ENCODE peak calls at places on chromosome X, in eight cellular contexts. X, A, L, Y, C, O, M and T are unnamed samples.
A peak's percentile ranks its signal among the peaks of the same experiment; 100 is the strongest.

GRCh38 chrX:150772150-150772970 is 79.2 kb downstream of the MTMR1 start:
- DNase-seq in X (peak; percentile 41), A (peak; percentile 53), L (peak; percentile 78), Y (peak; percentile 20), C (peak; percentile 75), O (peak; percentile 74), M (peak; percentile 83), T (peak; percentile 50)

GRCh38 chrX:73581002-73581628 is 18.1 kb downstream of the CHIC1 start:
- DNase-seq in X (no peak), A (no peak), L (no peak), Y (no peak), C (no peak), O (no peak), M (peak; percentile 20), T (peak; percentile 0)

GRCh38 chrX:39840141-39841126 is 257.3 kb downstream of the BCOR start:
- DNase-seq in X (no peak), A (no peak), L (no peak), Y (no peak), C (no peak), O (no peak), M (no peak), T (no peak)

GRCh38 chrX:122579521-122579920 is 604.6 kb upstream of the GRIA3 start:
- DNase-seq in X (peak; percentile 55), A (no peak), L (no peak), Y (no peak), C (no peak), O (no peak), M (no peak), T (peak; percentile 39)

GRCh38 chrX:149453911-149454820 is 50.9 kb downstream of the IDS start:
- DNase-seq in X (no peak), A (no peak), L (no peak), Y (no peak), C (no peak), O (no peak), M (no peak), T (no peak)

GRCh38 chrX:52271212-52271611 is 86.5 kb downstream of the MAGED4 start:
- DNase-seq in X (no peak), A (no peak), L (peak; percentile 25), Y (no peak), C (peak; percentile 3), O (no peak), M (no peak), T (no peak)

GRCh38 chrX:46354481-46354880 is 190.7 kb downstream of the ZNF674 start:
- DNase-seq in X (no peak), A (no peak), L (no peak), Y (no peak), C (no peak), O (no peak), M (no peak), T (peak; percentile 18)

GRCh38 chrX:109475174-109475891 is 6.6 kb downstream of the GUCY2F start:
- DNase-seq in X (peak; percentile 21), A (peak; percentile 27), L (peak; percentile 54), Y (no peak), C (peak; percentile 11), O (peak; percentile 32), M (peak; percentile 20), T (peak; percentile 61)

GRCh38 chrX:16511776-16512400 is 138.1 kb upstream of the S100G start:
- DNase-seq in X (no peak), A (no peak), L (no peak), Y (no peak), C (no peak), O (no peak), M (no peak), T (peak; percentile 42)

GRCh38 chrX:19375546-19375945 is 31.8 kb downstream of the PDHA1 start:
- DNase-seq in X (no peak), A (no peak), L (no peak), Y (no peak), C (no peak), O (no peak), M (no peak), T (no peak)

GRCh38 chrX:633043-633654 is 2.6 kb downstream of the SHOX start:
- DNase-seq in X (no peak), A (no peak), L (no peak), Y (no peak), C (no peak), O (no peak), M (no peak), T (no peak)

GRCh38 chrX:22194207-22194606 is 78.5 kb upstream of the CBLL2 start:
- DNase-seq in X (no peak), A (no peak), L (no peak), Y (no peak), C (no peak), O (no peak), M (no peak), T (no peak)

GRCh38 chrX:44872319-44872816 is 620 bp upstream of the KDM6A start:
- DNase-seq in X (no peak), A (peak; percentile 25), L (no peak), Y (no peak), C (no peak), O (peak; percentile 37), M (peak; percentile 63), T (no peak)

DNA sequence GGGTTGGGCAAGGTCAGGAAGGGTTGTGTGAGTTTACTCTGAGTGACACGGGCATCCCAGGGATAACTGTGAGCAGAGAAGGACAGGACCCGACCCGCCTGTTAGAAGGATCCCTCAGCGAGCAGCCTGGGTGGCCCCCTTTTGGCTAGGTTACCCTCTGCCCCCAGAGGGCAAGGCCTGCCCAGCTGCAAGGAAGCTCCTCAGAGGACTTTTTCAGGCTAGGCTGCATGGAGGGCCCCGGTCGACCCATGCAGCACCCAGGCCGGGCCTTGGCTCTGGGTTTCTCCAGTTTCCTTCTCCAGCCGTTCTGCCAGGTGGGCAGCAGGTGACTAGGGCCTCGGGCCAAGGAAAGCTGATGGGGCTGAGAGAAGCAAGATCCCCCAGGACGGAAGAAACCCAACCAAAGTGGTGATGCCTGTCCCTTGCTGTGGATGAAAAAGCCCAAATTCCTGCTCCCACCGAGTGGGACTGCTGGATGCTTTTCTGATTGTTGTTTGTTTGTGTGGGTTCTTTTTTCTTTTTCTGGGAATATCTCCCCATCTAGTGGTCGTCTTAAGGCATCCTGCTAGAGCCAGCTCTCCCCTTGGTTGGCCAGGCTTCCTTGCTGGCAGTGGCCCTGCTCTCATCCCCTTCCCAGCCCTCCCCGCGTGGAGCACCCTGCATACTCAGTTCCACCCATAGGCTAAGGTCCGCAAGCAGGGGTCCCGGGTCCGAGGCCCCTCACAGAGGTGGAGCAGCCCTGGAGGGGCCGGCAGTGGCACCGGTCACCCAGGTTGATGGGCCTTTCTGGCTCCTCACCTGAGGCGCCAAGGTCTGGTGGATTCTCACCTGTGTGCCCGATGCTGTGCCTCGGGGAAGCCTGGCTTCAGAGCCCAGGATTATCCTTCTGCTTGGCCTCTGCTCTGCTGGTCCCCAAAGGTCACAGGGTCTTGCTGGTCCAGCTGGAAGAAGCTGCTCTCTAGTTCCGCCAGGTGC is 1.8 kb downstream of the ZFP92 start:
- DNase-seq in X (no peak), A (no peak), L (peak; percentile 9), Y (no peak), C (no peak), O (no peak), M (no peak), T (no peak)
- TF ChIP-seq CTCF in X (no peak), A (no peak), L (peak; percentile 12), Y (no peak), C (no peak), O (no peak), M (no peak), T (no peak)

DNA sequence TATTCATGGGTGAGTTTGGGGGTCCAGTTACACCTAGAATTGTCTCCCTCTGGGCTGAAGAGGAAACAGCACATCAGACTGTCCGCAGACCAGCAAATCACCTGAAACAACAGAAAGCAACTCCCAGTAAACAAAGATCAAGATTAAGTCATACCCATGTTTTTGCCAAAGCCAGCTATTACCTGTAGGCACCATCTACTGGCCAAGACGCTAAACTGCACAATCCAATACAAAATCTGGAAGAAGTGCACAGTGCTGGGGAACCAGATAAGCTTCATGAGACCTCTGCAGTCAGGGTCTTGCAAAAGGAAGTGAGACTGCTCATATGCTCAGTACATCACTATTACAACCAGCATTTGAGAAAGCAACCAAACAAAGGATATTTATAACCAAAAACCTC is 157.5 kb upstream of the ITM2A start:
- DNase-seq in X (no peak), A (no peak), L (peak; percentile 8), Y (no peak), C (peak; percentile 24), O (peak; percentile 12), M (peak; percentile 28), T (no peak)
- TF ChIP-seq CTCF in X (no peak), A (no peak), L (no peak), Y (no peak), C (peak; percentile 28), O (no peak), M (peak; percentile 27), T (peak; percentile 16)

GRCh38 chrX:137044893-137045292 is 11.1 kb upstream of the GPR101 start:
- DNase-seq in X (no peak), A (no peak), L (no peak), Y (no peak), C (no peak), O (no peak), M (no peak), T (no peak)
- TF ChIP-seq CTCF in X (no peak), A (no peak), L (no peak), Y (no peak), C (no peak), O (no peak), M (no peak), T (no peak)

DNA sequence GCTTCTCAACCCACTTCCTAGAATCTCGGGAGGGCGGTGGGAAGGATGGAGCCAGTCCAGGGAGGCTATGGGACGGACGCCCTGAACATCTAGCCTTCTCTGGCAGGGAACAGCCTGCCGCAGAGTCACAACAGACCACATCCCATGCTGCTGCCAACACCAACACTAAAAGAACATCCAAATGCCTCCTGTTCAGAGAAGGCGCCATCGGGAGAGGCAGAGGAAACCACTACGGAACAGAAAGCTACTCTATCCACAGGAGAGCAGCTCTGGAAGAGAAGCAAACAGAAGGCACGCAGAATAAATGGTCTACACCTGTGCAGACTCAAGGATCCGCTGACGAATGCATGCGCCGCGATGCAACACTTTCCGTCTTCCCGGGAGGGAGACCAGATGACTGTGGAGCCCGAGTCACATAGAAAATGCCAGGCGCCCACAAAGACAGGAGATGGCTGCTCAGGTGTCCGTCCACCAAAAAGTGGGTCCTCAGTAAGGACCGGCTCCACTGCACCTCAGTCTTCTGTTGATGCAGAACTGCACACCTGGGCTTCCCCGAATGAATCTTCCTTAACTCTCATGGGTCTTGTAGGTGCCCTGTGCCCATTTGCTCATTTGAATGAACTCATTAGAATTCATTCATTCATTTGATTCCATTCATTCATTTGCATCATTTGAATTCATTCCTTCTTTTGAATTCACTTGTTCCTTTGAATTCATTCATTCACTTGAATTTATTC is 217.5 kb downstream of the DHRSX start:
- DNase-seq in X (no peak), A (no peak), L (no peak), Y (no peak), C (no peak), O (no peak), M (no peak), T (peak; percentile 64)
- TF ChIP-seq CTCF in X (no peak), A (no peak), L (no peak), Y (no peak), C (no peak), O (no peak), M (no peak), T (no peak)

GRCh38 chrX:30488092-30488491 is 89.5 kb downstream of the TASL start:
- DNase-seq in X (no peak), A (no peak), L (peak; percentile 26), Y (no peak), C (peak; percentile 52), O (no peak), M (no peak), T (no peak)
- TF ChIP-seq CTCF in X (peak; percentile 51), A (no peak), L (peak; percentile 20), Y (peak; percentile 32), C (peak; percentile 30), O (no peak), M (no peak), T (no peak)

GRCh38 chrX:71098302-71098701 is 2.7 kb downstream of the FOXO4 start:
- DNase-seq in X (no peak), A (no peak), L (peak; percentile 55), Y (no peak), C (peak; percentile 76), O (peak; percentile 78), M (peak; percentile 63), T (peak; percentile 29)
- TF ChIP-seq CTCF in X (peak; percentile 71), A (peak; percentile 30), L (peak; percentile 41), Y (peak; percentile 42), C (peak; percentile 55), O (peak; percentile 32), M (peak; percentile 47), T (peak; percentile 45)